ENCODE peak calls at places on chromosomes 16 and 17, in four cellular contexts. E, K, Q and A are unnamed samples.

GRCh38 chr16:31700530-31701388 is 172.8 kb upstream of the ZNF267 start:
- DNase-seq in E (peak; percentile 42), K (no peak), Q (peak; percentile 44), A (peak; percentile 80)

GRCh38 chr17:64608571-64608981 is 53.5 kb downstream of the SMURF2 start:
- DNase-seq in E (peak; percentile 61), K (no peak), Q (no peak), A (no peak)

GRCh38 chr17:63446981-63447687 is 1.0 kb upstream of the CYB561 start:
- DNase-seq in E (no peak), K (peak; percentile 88), Q (no peak), A (no peak)

GRCh38 chr16:79171504-79172240 is 428.9 kb downstream of the MAF start:
- DNase-seq in E (no peak), K (peak; percentile 59), Q (no peak), A (no peak)

GRCh38 chr17:4896332-4897197 is 2.8 kb upstream of the C17orf107 start:
- DNase-seq in E (no peak), K (no peak), Q (no peak), A (no peak)

GRCh38 chr16:75011634-75012307 is 12.9 kb downstream of the ZNRF1 start:
- DNase-seq in E (peak; percentile 93), K (no peak), Q (no peak), A (no peak)

GRCh38 chr16:30985401-30986128 is 558 bp downstream of the HSD3B7 start:
- DNase-seq in E (peak; percentile 84), K (no peak), Q (no peak), A (no peak)

GRCh38 chr17:8631554-8631877 is 991 bp upstream of the MYH10 start:
- DNase-seq in E (peak; percentile 15), K (peak; percentile 16), Q (no peak), A (no peak)

GRCh38 chr17:79997004-79997673 is 38.5 kb downstream of the TBC1D16 start:
- DNase-seq in E (no peak), K (no peak), Q (no peak), A (no peak)

GRCh38 chr17:81000631-81001357 is 9.2 kb downstream of the CHMP6 start:
- DNase-seq in E (no peak), K (no peak), Q (no peak), A (no peak)

GRCh38 chr17:77328823-77329740 is 188.3 kb downstream of the SEC14L1 start:
- DNase-seq in E (no peak), K (no peak), Q (no peak), A (no peak)

GRCh38 chr16:12646490-12647274 is 157.0 kb downstream of the CPPED1 start:
- DNase-seq in E (peak; percentile 24), K (no peak), Q (peak; percentile 35), A (no peak)

GRCh38 chr16:7246578-7246977 is 86.1 kb upstream of the RBFOX1 start:
- DNase-seq in E (no peak), K (no peak), Q (no peak), A (no peak)

GRCh38 chr16:2842340-2843000 is 12.4 kb downstream of the ZG16B start:
- DNase-seq in E (peak; percentile 76), K (no peak), Q (no peak), A (no peak)

GRCh38 chr16:49693445-49693844 is 162.5 kb downstream of the ZNF423 start:
- DNase-seq in E (no peak), K (no peak), Q (no peak), A (no peak)

GRCh38 chr17:55433629-55434422 is 12.2 kb upstream of the MMD start:
- DNase-seq in E (peak; percentile 97), K (no peak), Q (no peak), A (no peak)

GRCh38 chr16:23270654-23271053 is 31.4 kb upstream of the SCNN1B start:
- DNase-seq in E (no peak), K (no peak), Q (no peak), A (no peak)

GRCh38 chr16:88705746-88706287 is 391 bp downstream of the RNF166 start:
- DNase-seq in E (no peak), K (no peak), Q (no peak), A (no peak)

GRCh38 chr17:63132509-63132911 is 166.5 kb downstream of the TANC2 start:
- DNase-seq in E (no peak), K (no peak), Q (no peak), A (no peak)